ENCODE peak calls at places on chromosomes 7 and 10, in five cellular contexts. C, S, I, R and N are unnamed samples.

GRCh38 chr10:21602313-21602712 is 68.3 kb downstream of the MLLT10 start:
- DNase-seq in C (no peak), S (no peak), I (no peak), R (no peak), N (no peak)

GRCh38 chr10:86535057-86535882 is 13.7 kb upstream of the WAPL start:
- DNase-seq in C (peak), S (peak), I (peak), R (peak), N (no peak)

GRCh38 chr7:45584261-45585210 is 10.4 kb downstream of the ADCY1 start:
- DNase-seq in C (no peak), S (no peak), I (no peak), R (no peak), N (no peak)

GRCh38 chr10:299512-299911 is 164.3 kb downstream of the ZMYND11 start:
- DNase-seq in C (no peak), S (no peak), I (no peak), R (no peak), N (no peak)

GRCh38 chr7:28378574-28379149 is 33.7 kb upstream of the CREB5 start:
- DNase-seq in C (no peak), S (no peak), I (no peak), R (peak), N (no peak)

GRCh38 chr7:104926189-104926904 is 87.7 kb upstream of the KMT2E start:
- DNase-seq in C (no peak), S (no peak), I (no peak), R (no peak), N (no peak)

GRCh38 chr7:73703985-73704639 is 15.4 kb downstream of the STX1A start:
- DNase-seq in C (no peak), S (no peak), I (no peak), R (no peak), N (peak)

GRCh38 chr10:103986360-103986759 is 19.4 kb downstream of the SLK start:
- DNase-seq in C (no peak), S (no peak), I (no peak), R (no peak), N (no peak)

GRCh38 chr7:122064971-122065370 is 79.1 kb downstream of the AASS start:
- DNase-seq in C (no peak), S (no peak), I (no peak), R (no peak), N (no peak)

GRCh38 chr10:61836888-61837747 is 64.4 kb upstream of the ARID5B start:
- DNase-seq in C (peak), S (no peak), I (peak), R (peak), N (no peak)

GRCh38 chr10:123870260-123870659 is 21.3 kb downstream of the CPXM2 start:
- DNase-seq in C (no peak), S (no peak), I (no peak), R (no peak), N (no peak)

GRCh38 chr7:80481196-80481884 is 30.5 kb downstream of the GNAT3 start:
- DNase-seq in C (no peak), S (no peak), I (no peak), R (peak), N (no peak)

GRCh38 chr10:91127341-91128082 is 93.0 kb upstream of the PCGF5 start:
- DNase-seq in C (no peak), S (no peak), I (no peak), R (no peak), N (no peak)

GRCh38 chr10:43218951-43219837 is 47.7 kb downstream of the RASGEF1A start:
- DNase-seq in C (no peak), S (no peak), I (no peak), R (no peak), N (no peak)

GRCh38 chr7:158028290-158028941 is 559.2 kb downstream of the PTPRN2 start:
- DNase-seq in C (no peak), S (no peak), I (no peak), R (no peak), N (no peak)

GRCh38 chr10:43056568-43057011 is 20.3 kb upstream of the RET start:
- DNase-seq in C (no peak), S (peak), I (no peak), R (no peak), N (peak)

GRCh38 chr10:132279873-132280645 is 27.7 kb downstream of the STK32C start:
- DNase-seq in C (no peak), S (no peak), I (no peak), R (no peak), N (no peak)

GRCh38 chr7:1105189-1105588 is 17.3 kb downstream of the GPER1 start:
- DNase-seq in C (no peak), S (no peak), I (no peak), R (no peak), N (no peak)

GRCh38 chr7:33807779-33808482 is 97.4 kb upstream of the BMPER start:
- DNase-seq in C (peak), S (no peak), I (peak), R (peak), N (no peak)

GRCh38 chr10:124239134-124239533 is 145.7 kb upstream of the CHST15 start:
- DNase-seq in C (no peak), S (no peak), I (no peak), R (no peak), N (no peak)

GRCh38 chr7:105846404-105846803 is 30.0 kb downstream of the ATXN7L1 start:
- DNase-seq in C (no peak), S (no peak), I (no peak), R (no peak), N (no peak)

GRCh38 chr10:96991313-96991841 is 159.3 kb downstream of the LCOR start:
- DNase-seq in C (peak), S (no peak), I (no peak), R (peak), N (no peak)

GRCh38 chr7:29408841-29409243 is 154.8 kb upstream of the PRR15 start:
- DNase-seq in C (peak), S (peak), I (peak), R (peak), N (peak)

GRCh38 chr7:157685430-157686284 is 348.9 kb downstream of the DNAJB6 start:
- DNase-seq in C (no peak), S (no peak), I (no peak), R (no peak), N (no peak)

GRCh38 chr7:17207220-17207619 is 91.2 kb upstream of the AHR start:
- DNase-seq in C (no peak), S (no peak), I (no peak), R (peak), N (no peak)

GRCh38 chr10:88157981-88158465 is 294.6 kb downstream of the PTEN start:
- DNase-seq in C (peak), S (no peak), I (no peak), R (no peak), N (no peak)

GRCh38 chr7:134834689-134835462 is 55.4 kb downstream of the CALD1 start:
- DNase-seq in C (no peak), S (no peak), I (no peak), R (no peak), N (no peak)

GRCh38 chr10:3892440-3893101 is 107.6 kb upstream of the KLF6 start:
- DNase-seq in C (no peak), S (no peak), I (no peak), R (peak), N (no peak)

GRCh38 chr10:74083304-74083703 is 67.3 kb downstream of the AP3M1 start:
- DNase-seq in C (no peak), S (no peak), I (no peak), R (no peak), N (no peak)

GRCh38 chr7:130723784-130724183 is 10.2 kb downstream of the KLF14 start:
- DNase-seq in C (no peak), S (no peak), I (no peak), R (no peak), N (no peak)

GRCh38 chr7:74199551-74200355 is 10.1 kb upstream of the LAT2 start:
- DNase-seq in C (no peak), S (no peak), I (peak), R (peak), N (no peak)

GRCh38 chr7:142375710-142376313 is 118.0 kb upstream of the PRSS58 start:
- DNase-seq in C (no peak), S (no peak), I (peak), R (peak), N (no peak)

GRCh38 chr10:95388539-95388938 is 97.7 kb upstream of the PDLIM1 start:
- DNase-seq in C (no peak), S (no peak), I (no peak), R (peak), N (no peak)

GRCh38 chr7:107860981-107861652 is 29.9 kb upstream of the DLD start:
- DNase-seq in C (no peak), S (no peak), I (no peak), R (no peak), N (no peak)

GRCh38 chr7:79615466-79615865 is 162.0 kb upstream of the MAGI2 start:
- DNase-seq in C (no peak), S (no peak), I (no peak), R (peak), N (no peak)

GRCh38 chr10:86443069-86443468 is 76.5 kb upstream of the GRID1 start:
- DNase-seq in C (peak), S (no peak), I (no peak), R (no peak), N (no peak)

GRCh38 chr7:124688991-124689390 is 76.6 kb downstream of the GPR37 start:
- DNase-seq in C (peak), S (no peak), I (no peak), R (peak), N (no peak)

GRCh38 chr7:65471587-65471986 is 97.9 kb downstream of the ZNF92 start:
- DNase-seq in C (no peak), S (no peak), I (no peak), R (no peak), N (no peak)

GRCh38 chr7:65475040-65475726 is 101.5 kb downstream of the ZNF92 start:
- DNase-seq in C (no peak), S (no peak), I (no peak), R (no peak), N (no peak)

GRCh38 chr7:65475734-65476319 is 102.2 kb downstream of the ZNF92 start:
- DNase-seq in C (no peak), S (no peak), I (no peak), R (peak), N (no peak)

GRCh38 chr7:65477326-65477725 is 103.7 kb downstream of the ZNF92 start:
- DNase-seq in C (no peak), S (no peak), I (peak), R (peak), N (no peak)
- TF ChIP-seq CTCF in C (peak), S (no peak), I (peak), R (peak), N (no peak)

GRCh38 chr7:20030417-20030816 is 186.8 kb downstream of the MACC1 start:
- DNase-seq in C (no peak), S (no peak), I (no peak), R (no peak), N (no peak)

GRCh38 chr7:20035279-20035875 is 181.8 kb downstream of the MACC1 start:
- DNase-seq in C (no peak), S (no peak), I (no peak), R (no peak), N (no peak)

GRCh38 chr7:20030915-20031362 is 186.2 kb downstream of the MACC1 start:
- DNase-seq in C (peak), S (no peak), I (peak), R (peak), N (no peak)

GRCh38 chr7:20033621-20034200 is 183.5 kb downstream of the MACC1 start:
- DNase-seq in C (peak), S (no peak), I (no peak), R (peak), N (no peak)
- TF ChIP-seq CTCF in C (no peak), S (no peak), I (no peak), R (no peak), N (no peak)

DNA sequence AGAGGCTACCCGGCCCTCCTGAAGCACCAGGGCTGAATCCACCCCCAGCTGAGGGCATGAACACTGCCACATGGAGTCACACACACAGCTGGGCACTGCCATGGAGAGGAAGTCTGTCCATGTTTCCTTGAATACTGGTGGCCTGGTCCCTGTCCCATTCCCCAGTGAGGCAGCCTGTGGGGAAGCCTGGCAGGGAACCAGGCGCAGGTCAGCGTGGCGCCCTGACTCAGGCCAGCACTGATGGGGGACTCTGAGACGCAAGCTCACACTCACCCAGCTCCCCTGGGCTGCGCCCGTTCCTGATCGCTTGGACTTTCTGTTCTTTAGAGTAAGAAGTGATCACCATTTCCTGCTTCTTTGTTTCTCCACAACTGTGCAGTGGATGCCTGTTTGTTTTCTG is 128.3 kb downstream of the EGFR start:
- DNase-seq in C (no peak), S (no peak), I (no peak), R (no peak), N (no peak)
- TF ChIP-seq CTCF in C (no peak), S (no peak), I (no peak), R (no peak), N (no peak)

GRCh38 chr10:100934084-100934659 is 21.4 kb downstream of the SLF2 start:
- DNase-seq in C (no peak), S (no peak), I (no peak), R (peak), N (no peak)
- TF ChIP-seq CTCF in C (peak), S (no peak), I (peak), R (peak), N (no peak)